ENCODE peak calls at places on chromosomes 3 and 15, in ten cellular contexts. V, Z, O, F, W, U, Y, J, S and D are unnamed samples.

GRCh38 chr3:109178701-109179100 is 42.2 kb downstream of the C3orf85 start:
- DNase-seq in W (no peak), Y (no peak), O (no peak), V (no peak), Z (no peak), F (no peak), J (no peak), S (no peak), U (no peak), D (no peak)

GRCh38 chr3:173275740-173276139 is 121.8 kb upstream of the NLGN1 start:
- DNase-seq in S (no peak), Y (no peak), U (no peak), W (no peak), J (no peak), F (no peak), V (no peak), O (no peak), Z (no peak), D (no peak)

GRCh38 chr15:29432191-29433049 is 162.8 kb upstream of the NSMCE3 start:
- DNase-seq in O (no peak), F (no peak), J (no peak), Z (no peak), U (no peak), W (no peak), V (no peak), Y (no peak), S (no peak), D (no peak)

GRCh38 chr3:32640939-32641725 is 43.9 kb upstream of the CNOT10 start:
- DNase-seq in J (no peak), S (no peak), Z (no peak), U (no peak), Y (no peak), W (no peak), O (peak; percentile 27), F (no peak), V (no peak), D (no peak)

GRCh38 chr15:98548172-98548971 is 100.0 kb upstream of the IGF1R start:
- DNase-seq in O (peak; percentile 73), U (peak; percentile 74), S (peak; percentile 17), F (peak; percentile 60), Y (peak; percentile 41), V (peak; percentile 65), Z (peak; percentile 75), J (no peak), W (no peak), D (peak; percentile 27)

GRCh38 chr15:79529441-79529840 is 97.3 kb downstream of the MINAR1 start:
- DNase-seq in Y (no peak), Z (no peak), W (no peak), F (no peak), V (peak; percentile 30), U (no peak), J (no peak), S (no peak), O (no peak), D (no peak)

GRCh38 chr3:49276475-49277356 is at the start of gene C3orf62:
- DNase-seq in F (peak; percentile 60), S (peak; percentile 69), J (peak; percentile 58), W (no peak), Z (peak; percentile 37), V (peak; percentile 47), Y (peak; percentile 76), O (peak; percentile 73), U (peak; percentile 54), D (no peak)

GRCh38 chr3:161560006-161560637 is 63.5 kb downstream of the OTOL1 start:
- DNase-seq in W (peak; percentile 37), F (peak; percentile 23), Z (peak; percentile 23), O (peak; percentile 7), J (no peak), Y (peak; percentile 40), U (peak; percentile 23), V (peak; percentile 65), S (no peak), D (no peak)

GRCh38 chr3:160904691-160905090 is 148.7 kb downstream of the PPM1L start:
- DNase-seq in W (no peak), Z (no peak), V (no peak), O (no peak), J (no peak), F (no peak), U (no peak), Y (no peak), S (no peak), D (no peak)

GRCh38 chr15:66842710-66843441 is 140.8 kb downstream of the SMAD6 start:
- DNase-seq in S (no peak), V (peak; percentile 48), Z (peak; percentile 66), W (no peak), J (no peak), F (peak; percentile 17), O (peak; percentile 59), Y (no peak), U (no peak), D (no peak)

GRCh38 chr15:94083467-94083991 is 147.8 kb upstream of the MCTP2 start:
- DNase-seq in J (no peak), Y (no peak), S (no peak), V (no peak), Z (no peak), F (no peak), U (no peak), W (no peak), O (peak; percentile 38), D (no peak)

GRCh38 chr15:64833690-64834089 is 8.0 kb upstream of the PLEKHO2 start:
- DNase-seq in W (no peak), J (no peak), S (no peak), O (no peak), Z (no peak), U (no peak), Y (no peak), F (no peak), V (no peak), D (no peak)

GRCh38 chr15:26665950-26666921 is 106.6 kb downstream of the GABRB3 start:
- DNase-seq in U (no peak), Y (no peak), Z (no peak), O (no peak), S (no peak), F (no peak), W (no peak), V (peak; percentile 34), J (no peak), D (no peak)

GRCh38 chr3:138674131-138674530 is 65.6 kb downstream of the FAIM start:
- DNase-seq in U (peak; percentile 63), W (no peak), V (no peak), S (no peak), Y (no peak), O (no peak), F (no peak), Z (no peak), J (no peak), D (no peak)

GRCh38 chr3:12662593-12663310 is 1.2 kb downstream of the RAF1 start:
- DNase-seq in O (peak; percentile 55), F (no peak), Z (no peak), V (peak; percentile 48), U (peak; percentile 75), S (peak; percentile 20), W (peak; percentile 10), J (no peak), Y (no peak), D (no peak)

GRCh38 chr3:14266361-14266760 is 87.7 kb downstream of the LSM3 start:
- DNase-seq in W (no peak), Z (no peak), J (no peak), V (no peak), S (no peak), U (no peak), Y (peak; percentile 57), O (peak; percentile 96), F (peak; percentile 64), D (peak; percentile 68)

GRCh38 chr3:19052874-19053273 is 95.4 kb upstream of the KCNH8 start:
- DNase-seq in V (no peak), Y (no peak), S (no peak), U (no peak), W (no peak), F (no peak), J (no peak), Z (no peak), O (no peak), D (no peak)

GRCh38 chr3:175932586-175932985 is 1073.5 kb downstream of the NAALADL2 start:
- DNase-seq in F (no peak), W (no peak), U (no peak), J (no peak), Z (no peak), Y (no peak), O (peak; percentile 6), S (no peak), V (no peak), D (no peak)

GRCh38 chr3:6921041-6921440 is 60.1 kb downstream of the GRM7 start:
- DNase-seq in W (no peak), F (no peak), S (no peak), O (no peak), U (no peak), Z (no peak), Y (no peak), J (no peak), V (no peak), D (no peak)

GRCh38 chr3:5057217-5057616 is 64.9 kb upstream of the ARL8B start:
- DNase-seq in O (no peak), U (no peak), Y (no peak), Z (no peak), W (no peak), S (no peak), J (no peak), F (no peak), V (no peak), D (no peak)

GRCh38 chr15:76431936-76432335 is 95.4 kb downstream of the ISL2 start:
- DNase-seq in F (no peak), Z (peak; percentile 23), U (no peak), S (no peak), J (no peak), V (peak; percentile 17), Y (no peak), O (peak; percentile 22), W (no peak), D (no peak)

GRCh38 chr15:25805006-25805405 is 58.1 kb downstream of the ATP10A start:
- DNase-seq in U (no peak), F (no peak), V (no peak), W (no peak), S (no peak), O (no peak), Y (no peak), J (no peak), Z (no peak), D (no peak)

GRCh38 chr15:100152463-100152862 is 189.3 kb downstream of the ADAMTS17 start:
- DNase-seq in O (no peak), S (no peak), W (no peak), U (no peak), F (no peak), V (no peak), Y (no peak), J (no peak), Z (no peak), D (no peak)

GRCh38 chr3:52845691-52846426 is 11.0 kb upstream of the MUSTN1 start:
- DNase-seq in S (peak; percentile 38), O (no peak), F (no peak), V (peak; percentile 22), Y (no peak), Z (peak; percentile 27), J (no peak), U (no peak), W (no peak), D (no peak)

GRCh38 chr3:194286747-194287146 is 64.4 kb downstream of the CPN2 start:
- DNase-seq in Z (no peak), U (no peak), O (no peak), S (no peak), V (no peak), J (no peak), W (no peak), Y (no peak), F (no peak), D (no peak)